ENCODE peak calls at places on chromosomes 11 and 22, in four cellular contexts. U is upper lobe of right lung, K is fibroblast of the aortic adventitia, Z is cardiac muscle cell. Y is an unnamed sample.

GRCh38 chr11:65071907-65072630 is 11.8 kb downstream of the CDCA5 start:
- DNase-seq in U (no peak), K (no peak), Z (no peak), Y (no peak)

GRCh38 chr22:22720201-22720723 is 75.8 kb downstream of the GGTLC2 start:
- DNase-seq in K (peak; percentile 51), U (no peak), Z (peak; percentile 75), Y (peak; percentile 74)

GRCh38 chr22:48894064-48894671 is 933.5 kb downstream of the BRD1 start:
- DNase-seq in K (no peak), Z (no peak), U (peak; percentile 47), Y (peak; percentile 34)

GRCh38 chr11:61963016-61963281 is 4.5 kb downstream of the FTH1 start:
- DNase-seq in Z (no peak), K (peak; percentile 87), U (peak; percentile 65), Y (no peak)

GRCh38 chr11:6315811-6316425 is 4.4 kb downstream of the CAVIN3 start:
- DNase-seq in Z (peak; percentile 76), U (peak; percentile 67), K (peak; percentile 74), Y (peak; percentile 52)

GRCh38 chr22:38027487-38027886 is 29.7 kb upstream of the PICK1 start:
- DNase-seq in Z (no peak), K (no peak), U (no peak), Y (no peak)

GRCh38 chr11:97703815-97704214 is 1314.0 kb downstream of the JRKL start:
- DNase-seq in K (no peak), Z (peak; percentile 7), U (no peak), Y (no peak)

GRCh38 chr11:128341280-128341679 is 246.1 kb downstream of the ETS1 start:
- DNase-seq in U (no peak), K (no peak), Z (peak; percentile 20), Y (no peak)

GRCh38 chr22:47156352-47157092 is 394.1 kb downstream of the TBC1D22A start:
- DNase-seq in Z (no peak), U (no peak), K (no peak), Y (no peak)

GRCh38 chr11:59295435-59295834 is 63.3 kb upstream of the OR5AN1 start:
- DNase-seq in U (no peak), Z (no peak), K (no peak), Y (no peak)

GRCh38 chr22:44363980-44364749 is 51.4 kb upstream of the SHISAL1 start:
- DNase-seq in K (no peak), Z (no peak), U (peak; percentile 51), Y (no peak)

GRCh38 chr11:824292-824880 is 3.3 kb upstream of the CRACR2B start:
- DNase-seq in U (no peak), Z (no peak), K (no peak), Y (peak; percentile 4)

GRCh38 chr11:61446211-61446651 is 16.3 kb downstream of the SDHAF2 start:
- DNase-seq in U (peak; percentile 93), Z (peak; percentile 96), K (peak; percentile 98), Y (peak; percentile 83)

GRCh38 chr11:61045271-61045670 is 57.0 kb upstream of the CD5 start:
- DNase-seq in U (no peak), K (no peak), Z (no peak), Y (no peak)

GRCh38 chr22:25057013-25057881 is 104.7 kb downstream of the KIAA1671 start:
- DNase-seq in K (peak; percentile 20), U (peak; percentile 86), Z (peak; percentile 49), Y (peak; percentile 89)

GRCh38 chr11:22752908-22753310 is 76.7 kb downstream of the SVIP start:
- DNase-seq in Z (no peak), K (no peak), U (no peak), Y (no peak)

GRCh38 chr11:16799890-16800289 is 61.4 kb downstream of the C11orf58 start:
- DNase-seq in U (no peak), K (no peak), Z (no peak), Y (no peak)

GRCh38 chr11:122862091-122862490 is 20.5 kb upstream of the JHY start:
- DNase-seq in K (no peak), Z (no peak), U (no peak), Y (no peak)

GRCh38 chr11:77547863-77548551 is 41.7 kb upstream of the AQP11 start:
- DNase-seq in U (no peak), Z (peak; percentile 82), K (peak; percentile 86), Y (peak; percentile 28)

GRCh38 chr11:47225552-47226137 is 10.9 kb downstream of the DDB2 start:
- DNase-seq in U (no peak), Z (no peak), K (no peak), Y (no peak)

GRCh38 chr22:22884888-22885840 is 2.5 kb upstream of the IGLL5 start:
- DNase-seq in K (no peak), Z (no peak), U (no peak), Y (no peak)

GRCh38 chr11:117394221-117394925 is 66.7 kb downstream of the CEP164 start:
- DNase-seq in Z (no peak), K (no peak), U (peak; percentile 51), Y (no peak)

GRCh38 chr22:20532256-20532993 is 25.0 kb downstream of the MED15 start:
- DNase-seq in Z (no peak), U (no peak), K (no peak), Y (no peak)

GRCh38 chr22:31275576-31275975 is 16.7 kb downstream of the PIK3IP1 start:
- DNase-seq in Z (no peak), U (no peak), K (no peak), Y (no peak)

GRCh38 chr22:35622132-35622913 is 5.2 kb upstream of the MB start:
- DNase-seq in U (no peak), K (no peak), Z (no peak), Y (no peak)

GRCh38 chr11:58286249-58286648 is 18.2 kb upstream of the OR10W1 start:
- DNase-seq in U (no peak), Z (peak; percentile 30), K (peak; percentile 45), Y (peak; percentile 8)
- TF ChIP-seq CTCF in U (peak; percentile 48), Z (peak; percentile 45), K (peak; percentile 74), Y (no peak)

GRCh38 chr11:69683764-69684333 is 8.7 kb upstream of the LTO1 start:
- DNase-seq in U (peak; percentile 66), Z (peak; percentile 15), K (no peak), Y (no peak)
- TF ChIP-seq CTCF in U (peak; percentile 37), Z (peak; percentile 26), K (peak; percentile 31), Y (peak; percentile 37)

GRCh38 chr22:32866953-32867352 is 65.4 kb downstream of the TIMP3 start:
- DNase-seq in U (no peak), K (no peak), Z (no peak), Y (no peak)
- TF ChIP-seq CTCF in U (no peak), K (no peak), Z (no peak), Y (no peak)

GRCh38 chr22:50456466-50457234 is 18.2 kb downstream of the SBF1 start:
- DNase-seq in U (no peak), Z (no peak), K (no peak), Y (no peak)
- TF ChIP-seq CTCF in U (no peak), Z (peak; percentile 11), K (no peak), Y (no peak)

GRCh38 chr11:134725939-134726639 is 314.0 kb upstream of the B3GAT1 start:
- DNase-seq in U (no peak), Z (no peak), K (no peak), Y (peak; percentile 30)
- TF ChIP-seq CTCF in U (peak; percentile 40), Z (no peak), K (no peak), Y (no peak)